ENCODE peak calls at places on chromosomes 5 and 9, in seven cellular contexts. W, M, K, S, Z, E and C are unnamed samples.

GRCh38 chr5:169416583-169417196 is 115.8 kb upstream of the SLIT3 start:
- DNase-seq in Z (no peak), W (peak; percentile 42), E (peak; percentile 75), M (peak; percentile 57), S (peak; percentile 91), K (peak; percentile 88), C (no peak)

GRCh38 chr9:82074144-82074543 is 85.6 kb downstream of the SPATA31D1 start:
- DNase-seq in S (no peak), Z (no peak), K (no peak), M (no peak), W (no peak), E (no peak), C (no peak)

GRCh38 chr5:56681346-56681745 is 134.0 kb upstream of the MAP3K1 start:
- DNase-seq in E (no peak), W (no peak), S (peak; percentile 60), K (no peak), M (no peak), Z (no peak), C (no peak)

GRCh38 chr5:107455111-107455544 is 215.6 kb downstream of the EFNA5 start:
- DNase-seq in W (no peak), K (no peak), E (no peak), M (peak; percentile 4), S (no peak), Z (no peak), C (no peak)

GRCh38 chr5:180118391-180118791 is 46.8 kb upstream of the RNF130 start:
- DNase-seq in E (no peak), Z (no peak), K (no peak), W (peak; percentile 5), M (no peak), S (no peak), C (no peak)

GRCh38 chr9:82991684-82992083 is 71.3 kb downstream of the RASEF start:
- DNase-seq in W (no peak), K (no peak), E (no peak), Z (no peak), S (peak; percentile 7), M (no peak), C (no peak)

GRCh38 chr9:4497855-4498254 is 7.6 kb downstream of the SLC1A1 start:
- DNase-seq in K (no peak), M (no peak), Z (no peak), E (no peak), W (no peak), S (peak; percentile 79), C (no peak)

GRCh38 chr5:156148307-156148706 is 178.7 kb upstream of the SGCD start:
- DNase-seq in W (no peak), M (no peak), K (no peak), Z (no peak), S (no peak), E (no peak), C (no peak)

GRCh38 chr5:169442354-169443248 is 141.0 kb upstream of the SPDL1 start:
- DNase-seq in E (no peak), K (no peak), Z (no peak), W (no peak), M (no peak), S (no peak), C (no peak)

GRCh38 chr5:138177936-138178515 is 404 bp downstream of the BRD8 start:
- DNase-seq in W (peak; percentile 50), E (peak; percentile 24), Z (no peak), K (no peak), M (peak; percentile 13), S (peak; percentile 28), C (peak; percentile 3)

GRCh38 chr9:105244996-105245719 is 707 bp downstream of the SLC44A1 start:
- DNase-seq in W (peak; percentile 88), M (peak; percentile 56), Z (no peak), K (peak; percentile 88), S (no peak), E (peak; percentile 29), C (peak; percentile 23)
- TF ChIP-seq CTCF in W (peak; percentile 32), M (no peak), Z (peak; percentile 35), K (no peak), S (peak; percentile 26), E (peak; percentile 7), C (no peak)

GRCh38 chr5:51960617-51961115 is 577.4 kb downstream of the ISL1 start:
- DNase-seq in Z (no peak), K (no peak), S (no peak), E (no peak), W (no peak), M (no peak), C (no peak)
- TF ChIP-seq CTCF in Z (peak; percentile 64), K (no peak), S (peak; percentile 33), E (peak; percentile 21), W (no peak), M (peak; percentile 32), C (peak; percentile 68)

GRCh38 chr9:113150670-113151591 is at the start of gene SLC31A2:
- DNase-seq in E (peak; percentile 93), K (peak; percentile 98), S (peak; percentile 70), M (peak; percentile 95), Z (peak; percentile 97), W (peak; percentile 93), C (peak; percentile 87)
- TF ChIP-seq CTCF in E (peak; percentile 48), K (no peak), S (peak; percentile 46), M (peak; percentile 34), Z (peak; percentile 74), W (peak; percentile 17), C (peak; percentile 51)

DNA sequence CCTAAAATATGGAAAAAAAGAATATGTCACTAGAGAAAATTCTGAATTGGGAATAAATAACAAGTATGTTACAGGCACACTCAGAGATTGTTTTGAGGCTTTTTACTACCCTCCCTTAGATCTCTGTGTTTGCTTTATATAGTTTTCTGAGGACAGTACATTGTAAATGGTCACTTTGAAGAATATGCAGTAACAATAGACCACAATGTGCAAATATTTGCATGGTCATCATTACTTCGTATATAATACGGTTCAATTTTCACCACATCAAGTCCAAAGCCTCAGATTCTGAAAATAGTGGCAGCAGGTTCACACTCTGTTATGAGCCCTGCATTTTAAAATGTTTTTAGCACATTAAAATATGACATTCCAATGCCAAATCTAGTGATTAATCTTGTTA is 238.6 kb downstream of the ADAMTS6 start:
- DNase-seq in K (no peak), Z (no peak), W (no peak), M (no peak), S (no peak), E (no peak), C (no peak)
- TF ChIP-seq CTCF in K (no peak), Z (no peak), W (no peak), M (no peak), S (no peak), E (no peak), C (no peak)